ENCODE peak calls at places on chromosomes 11 and 22, in six cellular contexts. D, E, G, R, M and U are unnamed samples.
A peak's percentile ranks its signal among the peaks of the same experiment; 100 is the strongest.

GRCh38 chr11:61195710-61196109 is 7.6 kb upstream of the PGA3 start:
- DNase-seq in G (no peak), M (no peak), D (no peak), E (no peak), R (no peak), U (no peak)

GRCh38 chr11:117823294-117823940 is 1.1 kb downstream of the FXYD2 start:
- DNase-seq in D (no peak), M (no peak), G (peak; percentile 27), E (no peak), R (no peak), U (no peak)

GRCh38 chr22:17806437-17806836 is 32.2 kb upstream of the BID start:
- DNase-seq in D (no peak), M (no peak), R (no peak), G (no peak), E (no peak), U (no peak)

GRCh38 chr11:70029831-70030811 is 48.0 kb upstream of the ANO1 start:
- DNase-seq in D (no peak), M (no peak), G (no peak), E (no peak), R (no peak), U (no peak)

GRCh38 chr22:48824673-48825651 is 1002.7 kb downstream of the BRD1 start:
- DNase-seq in R (no peak), G (no peak), D (no peak), E (no peak), M (no peak), U (no peak)

GRCh38 chr11:114738954-114739353 is 60.6 kb downstream of the NXPE2 start:
- DNase-seq in E (peak; percentile 27), M (no peak), D (peak; percentile 13), G (peak; percentile 29), R (peak; percentile 10), U (no peak)

GRCh38 chr11:35106595-35106994 is 32.4 kb upstream of the CD44 start:
- DNase-seq in M (no peak), G (no peak), D (no peak), E (no peak), R (no peak), U (no peak)

GRCh38 chr11:65423516-65424199 is 1.1 kb downstream of the NEAT1 start:
- DNase-seq in R (no peak), E (no peak), M (no peak), G (no peak), D (no peak), U (no peak)

GRCh38 chr11:71080239-71081097 is 171.9 kb downstream of the SHANK2 start:
- DNase-seq in G (peak; percentile 60), E (peak; percentile 76), M (peak; percentile 17), R (peak; percentile 52), D (peak; percentile 46), U (peak; percentile 47)

GRCh38 chr22:48921411-48921903 is 906.2 kb downstream of the BRD1 start:
- DNase-seq in G (no peak), M (no peak), E (no peak), R (no peak), D (no peak), U (no peak)

GRCh38 chr11:112563808-112564207 is 303.1 kb upstream of the PLET1 start:
- DNase-seq in E (no peak), M (no peak), R (no peak), D (no peak), G (no peak), U (no peak)

GRCh38 chr11:57639321-57640067 is 10.2 kb downstream of the YPEL4 start:
- DNase-seq in E (peak; percentile 58), M (no peak), D (peak; percentile 99), G (no peak), R (no peak), U (no peak)

GRCh38 chr11:113314065-113314388 is 356 bp upstream of the TTC12 start:
- DNase-seq in R (no peak), G (no peak), M (no peak), D (no peak), E (no peak), U (no peak)

GRCh38 chr11:75450826-75451783 is 18.1 kb upstream of the KLHL35 start:
- DNase-seq in M (no peak), D (no peak), G (peak; percentile 77), E (no peak), R (peak; percentile 53), U (peak; percentile 52)

GRCh38 chr11:68420171-68420570 is 40.4 kb upstream of the PPP6R3 start:
- DNase-seq in E (no peak), M (no peak), D (no peak), R (no peak), G (no peak), U (no peak)

GRCh38 chr11:3231851-3232744 is at the start of gene MRGPRE:
- DNase-seq in M (no peak), R (no peak), G (peak; percentile 88), D (no peak), E (no peak), U (no peak)

GRCh38 chr11:14454861-14455632 is 44.6 kb downstream of the COPB1 start:
- DNase-seq in G (peak; percentile 14), D (no peak), E (peak; percentile 9), R (peak; percentile 8), M (no peak), U (no peak)

GRCh38 chr11:111761056-111761455 is 5.1 kb downstream of the PPP2R1B start:
- DNase-seq in E (no peak), M (no peak), G (no peak), D (no peak), R (no peak), U (no peak)

GRCh38 chr11:27857014-27857413 is 156.8 kb upstream of the BDNF start:
- DNase-seq in R (no peak), D (no peak), M (no peak), E (no peak), G (no peak), U (no peak)

GRCh38 chr22:20956258-20957117 is 10.6 kb upstream of the AIFM3 start:
- DNase-seq in R (no peak), M (no peak), E (peak; percentile 53), G (no peak), D (no peak), U (no peak)

GRCh38 chr22:20955548-20955947 is 11.5 kb upstream of the AIFM3 start:
- DNase-seq in M (no peak), D (no peak), R (no peak), G (no peak), E (no peak), U (no peak)

GRCh38 chr22:20957118-20957690 is 9.9 kb upstream of the AIFM3 start:
- DNase-seq in E (no peak), R (no peak), G (no peak), M (no peak), D (no peak), U (no peak)

GRCh38 chr22:20959578-20960461 is 7.2 kb upstream of the AIFM3 start:
- DNase-seq in D (no peak), G (no peak), R (no peak), M (no peak), E (no peak), U (no peak)

GRCh38 chr22:20957691-20958440 is 9.2 kb upstream of the AIFM3 start:
- DNase-seq in E (no peak), M (no peak), G (no peak), D (no peak), R (no peak), U (no peak)
- TF ChIP-seq POLR2A in E (peak; percentile 51), M (no peak), G (no peak), D (no peak), R (no peak), U (no peak)

GRCh38 chr11:11313902-11314692 is 39.0 kb downstream of the CSNK2A3 start:
- DNase-seq in D (no peak), M (no peak), R (no peak), E (no peak), G (no peak), U (no peak)
- TF ChIP-seq TAF1 in D (no peak), M (no peak), R (no peak), E (no peak), G (no peak), U (no peak)

GRCh38 chr22:42294034-42294985 is 23.9 kb upstream of the TCF20 start:
- DNase-seq in E (peak; percentile 39), M (no peak), R (no peak), G (peak; percentile 53), D (no peak), U (no peak)

GRCh38 chr22:42296381-42296853 is 26.0 kb upstream of the TCF20 start:
- DNase-seq in M (no peak), D (no peak), E (no peak), R (no peak), G (no peak), U (no peak)

GRCh38 chr22:42297778-42298177 is 27.3 kb upstream of the TCF20 start:
- DNase-seq in M (no peak), R (no peak), D (no peak), E (peak; percentile 16), G (no peak), U (no peak)

GRCh38 chr22:42298746-42299145 is 28.3 kb upstream of the TCF20 start:
- DNase-seq in M (no peak), E (no peak), G (no peak), D (no peak), R (no peak), U (no peak)

DNA sequence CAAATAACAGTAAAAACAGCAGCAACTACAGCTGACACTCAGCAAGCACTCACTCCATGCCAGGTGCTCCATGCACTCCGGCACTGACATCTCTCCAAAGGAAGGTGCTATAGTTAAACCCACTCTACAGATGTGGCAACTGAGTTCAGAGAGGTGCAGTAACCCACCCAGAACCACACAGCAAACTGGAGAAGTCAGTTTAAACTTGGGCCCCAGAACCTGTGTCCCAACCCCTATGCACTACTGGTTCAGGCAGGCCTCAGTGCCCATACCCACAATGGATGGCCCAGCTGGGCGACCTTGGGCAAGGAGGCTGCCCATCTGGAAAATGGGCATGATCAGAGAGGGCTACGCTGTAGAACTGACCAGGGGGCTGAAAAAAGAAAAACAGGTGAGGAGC is 26.4 kb upstream of the TCF20 start:
- DNase-seq in E (no peak), G (no peak), D (no peak), R (no peak), M (no peak), U (no peak)
- TF ChIP-seq POLR2A in E (no peak), G (no peak), D (no peak), R (no peak), M (no peak), U (no peak)

GRCh38 chr11:120547871-120548681 is 36.5 kb downstream of the GRIK4 start:
- DNase-seq in D (no peak), M (no peak), R (no peak), G (no peak), E (peak; percentile 91), U (no peak)

GRCh38 chr11:120546312-120547205 is 35.0 kb downstream of the GRIK4 start:
- DNase-seq in M (no peak), E (no peak), G (no peak), R (no peak), D (no peak), U (no peak)

GRCh38 chr11:120547301-120547700 is 35.8 kb downstream of the GRIK4 start:
- DNase-seq in M (no peak), D (no peak), E (no peak), R (no peak), G (no peak), U (no peak)

GRCh38 chr11:120543816-120544215 is 32.3 kb downstream of the GRIK4 start:
- DNase-seq in E (no peak), D (no peak), G (no peak), R (no peak), M (no peak), U (no peak)

DNA sequence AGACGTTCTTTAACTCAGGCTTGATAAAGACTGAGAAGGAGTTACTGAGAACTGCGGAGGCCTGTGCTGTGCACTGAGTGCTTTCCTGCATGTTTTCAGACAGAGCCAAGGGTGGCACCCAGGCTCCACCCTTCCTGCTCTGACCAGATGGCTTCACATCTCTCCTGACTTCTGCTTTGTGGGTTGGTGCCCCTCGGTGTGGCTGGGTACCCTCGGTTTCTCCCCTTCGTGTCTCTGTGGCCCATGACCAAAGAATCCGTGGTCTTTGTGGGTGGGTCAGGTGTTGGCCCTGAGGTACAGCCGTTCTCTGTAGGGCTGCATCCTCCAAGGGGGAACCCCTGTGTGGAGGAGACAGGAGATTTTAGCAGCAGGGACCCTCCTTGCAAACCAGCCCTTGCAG is 34.3 kb downstream of the GRIK4 start:
- DNase-seq in G (no peak), E (no peak), M (no peak), R (no peak), D (no peak), U (no peak)
- TF ChIP-seq TAF1 in G (no peak), E (no peak), M (no peak), R (no peak), D (no peak), U (no peak)